ENCODE peak calls at places on chromosomes 16 and 17, in four cellular contexts. X, Z, G and M are unnamed samples.

GRCh38 chr16:15950167-15950854 is 895 bp downstream of the ABCC1 start:
- DNase-seq in X (no peak), G (peak; percentile 39), Z (peak; percentile 40), M (no peak)

GRCh38 chr16:28549301-28549899 is 4.3 kb upstream of the SGF29 start:
- DNase-seq in Z (peak; percentile 65), G (no peak), X (no peak), M (no peak)

GRCh38 chr16:56355221-56355620 is 70.1 kb downstream of the AMFR start:
- DNase-seq in G (no peak), Z (no peak), X (no peak), M (peak; percentile 9)

GRCh38 chr17:740240-741055 is 8.1 kb downstream of the TLCD3A start:
- DNase-seq in G (no peak), Z (no peak), X (peak; percentile 66), M (no peak)

GRCh38 chr17:34703533-34703932 is 124.2 kb downstream of the TMEM132E start:
- DNase-seq in X (no peak), Z (peak; percentile 10), G (peak; percentile 68), M (peak; percentile 85)

GRCh38 chr16:27080870-27081269 is 14.1 kb downstream of the C16orf82 start:
- DNase-seq in X (no peak), Z (peak; percentile 43), G (peak; percentile 39), M (peak; percentile 37)

GRCh38 chr17:61761827-61762226 is 101.5 kb downstream of the BRIP1 start:
- DNase-seq in G (no peak), Z (no peak), X (no peak), M (no peak)

GRCh38 chr17:61421460-61421859 is 21.8 kb downstream of the TBX2 start:
- DNase-seq in Z (no peak), G (no peak), X (no peak), M (no peak)

GRCh38 chr16:25838724-25839186 is 147.0 kb downstream of the HS3ST4 start:
- DNase-seq in G (peak; percentile 57), X (peak; percentile 11), Z (peak; percentile 69), M (peak; percentile 19)

GRCh38 chr16:49347476-49347875 is 26.1 kb upstream of the C16orf78 start:
- DNase-seq in G (no peak), X (no peak), Z (no peak), M (no peak)

GRCh38 chr16:49350265-49351103 is 23.1 kb upstream of the C16orf78 start:
- DNase-seq in Z (peak; percentile 37), X (no peak), G (peak; percentile 78), M (peak; percentile 86)

GRCh38 chr16:49346459-49346858 is 27.1 kb upstream of the C16orf78 start:
- DNase-seq in X (no peak), Z (no peak), G (no peak), M (no peak)

GRCh38 chr16:49349446-49350168 is 24.0 kb upstream of the C16orf78 start:
- DNase-seq in G (no peak), X (no peak), Z (no peak), M (no peak)

DNA sequence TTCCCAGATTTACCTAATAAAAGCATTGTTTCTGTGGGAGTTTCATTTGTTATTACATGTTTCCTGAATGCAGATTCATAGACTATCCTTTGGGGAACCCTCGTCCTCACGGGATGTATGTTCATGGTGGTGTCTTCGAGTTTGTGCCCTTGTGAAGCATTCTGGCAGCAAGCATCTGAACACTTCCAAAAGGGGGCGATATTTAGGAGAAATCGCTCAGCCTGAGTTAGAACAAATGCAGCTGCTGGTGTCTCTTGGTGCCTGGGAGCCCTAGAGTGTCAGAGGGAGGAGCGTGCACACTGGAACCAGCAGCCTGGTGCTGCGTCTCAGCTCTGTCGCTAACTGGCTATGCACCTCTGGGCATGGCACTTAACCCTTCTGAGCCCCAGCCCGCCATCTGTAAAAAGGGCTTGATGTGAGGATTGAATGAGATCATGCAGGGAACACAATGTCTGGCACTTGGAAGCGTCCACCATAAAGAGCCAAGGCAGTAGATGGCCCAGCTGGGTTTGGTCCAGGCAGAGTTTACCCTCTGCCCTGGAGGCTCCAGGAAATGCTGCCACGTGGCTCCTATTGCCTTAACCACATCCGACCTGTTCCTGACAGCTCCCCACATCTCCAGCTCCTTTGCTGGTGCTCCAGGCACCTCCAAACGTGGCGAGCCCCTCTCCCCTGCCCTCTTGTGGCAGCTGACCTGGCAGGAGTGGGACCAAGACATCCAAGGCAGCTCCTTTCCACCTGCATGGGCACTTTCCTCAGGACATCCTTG is 25.0 kb upstream of the C16orf78 start:
- DNase-seq in X (no peak), Z (no peak), G (no peak), M (peak; percentile 42)
- TF ChIP-seq CBFB in X (no peak), Z (no peak), G (no peak), M (no peak)

GRCh38 chr16:80803341-80804060 is 897 bp downstream of the CDYL2 start:
- DNase-seq in X (no peak), Z (no peak), G (peak; percentile 33), M (peak; percentile 61)
- TF ChIP-seq CTCF in X (peak; percentile 39), Z (no peak), G (peak; percentile 45), M (peak; percentile 88)

DNA sequence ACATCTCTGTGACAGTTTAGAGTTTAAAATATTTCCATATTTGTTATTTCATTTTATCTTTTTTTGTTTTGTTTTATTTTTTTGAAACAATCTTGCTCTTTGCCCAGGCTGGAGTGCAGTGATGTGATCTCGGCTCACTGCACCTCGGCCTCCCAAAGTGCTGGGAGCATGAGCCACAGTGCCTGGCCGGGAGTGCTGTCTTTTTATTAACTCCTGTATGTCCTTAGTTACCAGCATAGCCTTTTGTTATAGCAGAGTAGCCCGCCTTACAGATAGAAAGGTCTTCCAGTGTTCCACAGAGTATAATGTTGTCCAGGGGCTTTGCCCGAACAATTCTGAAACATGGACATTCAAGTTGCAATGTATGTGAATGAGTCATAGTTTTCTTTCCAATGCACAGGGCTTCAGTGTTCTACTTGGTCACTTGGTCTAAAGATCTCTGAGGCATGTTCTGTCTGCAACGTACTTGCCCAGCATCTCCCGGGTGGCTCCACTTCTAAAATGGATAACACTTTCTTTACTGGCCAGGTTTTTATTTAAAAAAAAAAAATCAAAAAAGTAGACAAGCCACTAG is 125.6 kb downstream of the KCNJ18 start:
- DNase-seq in G (no peak), X (no peak), Z (no peak), M (no peak)
- TF ChIP-seq CBFB in G (no peak), X (no peak), Z (no peak), M (no peak)

DNA sequence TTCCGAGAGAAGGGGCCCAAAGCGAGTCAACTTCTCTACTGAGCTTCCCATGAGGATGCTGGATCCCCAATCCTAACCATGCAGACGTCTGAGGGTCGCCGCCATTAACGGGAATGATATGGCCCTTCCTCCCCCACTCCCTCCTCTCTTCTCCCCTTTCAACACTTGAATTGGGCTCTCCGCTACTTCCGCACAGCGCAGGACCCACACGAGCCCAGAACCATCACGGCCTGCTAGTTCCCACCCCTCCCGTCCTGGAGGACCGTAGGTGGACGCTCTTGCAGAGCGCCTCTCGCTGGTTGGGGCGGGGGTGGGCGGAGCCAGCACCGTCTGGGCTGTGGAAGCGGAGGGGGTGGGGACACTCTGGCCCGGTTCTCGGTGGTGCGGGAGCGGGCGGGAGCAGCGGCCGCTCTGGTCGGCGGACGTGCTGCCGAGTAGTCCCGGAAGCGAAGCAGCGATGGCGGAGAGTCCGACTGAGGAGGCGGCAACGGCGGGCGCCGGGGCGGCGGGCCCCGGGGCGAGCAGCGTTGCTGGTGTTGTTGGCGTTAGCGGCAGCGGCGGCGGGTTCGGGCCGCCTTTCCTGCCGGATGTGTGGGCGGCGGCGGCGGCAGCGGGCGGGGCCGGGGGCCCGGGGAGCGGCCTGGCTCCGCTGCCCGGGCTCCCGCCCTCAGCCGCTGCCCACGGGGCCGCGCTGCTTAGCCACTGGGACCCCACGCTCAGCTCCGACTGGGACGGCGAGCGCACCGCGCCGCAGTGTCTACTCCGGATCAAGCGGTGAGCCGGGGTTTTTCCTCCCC is at the start of gene UBE2Z:
- DNase-seq in G (peak; percentile 95), Z (peak; percentile 95), X (peak; percentile 89), M (peak; percentile 93)
- TF ChIP-seq CTCF in G (peak; percentile 43), Z (peak; percentile 80), X (peak; percentile 24), M (no peak)

GRCh38 chr17:40348136-40348504 is 16.4 kb downstream of the GJD3 start:
- DNase-seq in G (no peak), Z (no peak), X (no peak), M (no peak)

GRCh38 chr17:40347319-40348135 is 17.0 kb downstream of the GJD3 start:
- DNase-seq in G (no peak), X (no peak), Z (no peak), M (no peak)

GRCh38 chr17:40350410-40351184 is 13.9 kb downstream of the GJD3 start:
- DNase-seq in X (no peak), G (no peak), Z (no peak), M (no peak)

GRCh38 chr17:40349477-40350409 is 14.8 kb downstream of the GJD3 start:
- DNase-seq in Z (no peak), G (no peak), X (no peak), M (no peak)

GRCh38 chr17:40348562-40349476 is 15.7 kb downstream of the GJD3 start:
- DNase-seq in G (no peak), Z (no peak), X (no peak), M (no peak)
- TF ChIP-seq CBFB in G (no peak), Z (no peak), X (no peak), M (no peak)

DNA sequence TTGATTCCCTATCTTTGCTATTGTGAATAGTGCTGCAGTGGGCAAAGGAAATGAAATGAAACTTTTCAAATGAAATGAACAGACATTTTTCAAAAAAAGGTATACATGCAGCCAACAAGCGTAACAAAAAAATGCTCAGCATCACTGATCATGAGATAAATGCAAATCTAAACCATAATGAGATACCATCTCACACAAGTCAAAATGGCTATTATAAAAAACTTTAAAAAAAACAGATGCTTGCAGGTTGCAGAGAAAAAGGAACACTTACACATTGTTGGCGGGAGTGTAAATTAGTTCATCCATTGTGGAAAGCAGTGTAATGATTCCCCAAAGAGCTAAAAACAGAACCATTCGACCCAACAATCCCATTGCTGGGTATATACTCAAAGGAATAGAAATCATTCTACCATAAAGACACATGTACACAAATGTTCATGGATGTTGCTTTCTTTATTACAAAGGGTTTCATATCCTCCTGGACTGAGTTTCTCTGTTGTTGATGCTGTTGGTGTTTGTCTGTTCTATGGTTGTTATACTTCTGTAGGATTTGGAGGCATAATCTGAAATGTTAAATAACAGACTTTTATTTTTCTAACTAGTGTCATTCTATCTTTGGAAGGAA is 99.3 kb upstream of the SOX9 start:
- DNase-seq in G (no peak), X (no peak), Z (no peak), M (no peak)
- TF ChIP-seq CTCF in G (no peak), X (no peak), Z (no peak), M (no peak)

GRCh38 chr17:57355090-57355859 is 99.0 kb downstream of the MSI2 start:
- DNase-seq in Z (no peak), X (no peak), G (no peak), M (no peak)

GRCh38 chr17:57357830-57358426 is 101.6 kb downstream of the MSI2 start:
- DNase-seq in Z (no peak), X (peak; percentile 87), G (no peak), M (no peak)

GRCh38 chr17:57356153-57356721 is 99.9 kb downstream of the MSI2 start:
- DNase-seq in G (no peak), Z (no peak), X (no peak), M (no peak)

GRCh38 chr17:57356722-57357391 is 100.5 kb downstream of the MSI2 start:
- DNase-seq in X (no peak), Z (no peak), G (no peak), M (no peak)

DNA sequence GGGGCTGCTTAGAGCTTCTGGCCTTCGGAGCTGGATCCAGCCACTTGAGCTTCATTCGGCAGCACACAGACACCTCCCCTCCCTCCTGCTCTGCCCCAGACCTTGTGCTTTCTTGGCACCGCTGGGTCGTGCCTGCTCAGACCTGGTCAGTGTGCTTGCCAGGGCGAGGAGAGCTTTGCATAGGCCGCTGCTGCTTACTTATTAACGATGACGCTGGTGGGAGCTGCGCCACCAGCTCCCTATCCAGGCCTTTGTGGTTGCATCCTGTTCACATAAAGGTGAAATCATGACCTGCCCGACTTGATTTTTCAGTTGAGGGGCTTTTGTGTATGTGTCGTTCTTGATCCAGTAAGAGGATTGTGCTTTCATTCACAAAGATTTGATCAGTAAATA is 101.1 kb downstream of the MSI2 start:
- DNase-seq in G (no peak), Z (no peak), X (no peak), M (no peak)
- TF ChIP-seq CBFB in G (no peak), Z (no peak), X (no peak), M (no peak)